ENCODE peak calls at places on chromosomes 5 and 9, in nine cellular contexts. One of them, this sample, is unnamed.

GRCh38 chr9:86352440-86353106 is 1.6 kb downstream of the TUT7 start:
- DNase-seq in suprapubic skin: no peak
- DNase-seq in ovary: no peak
- DNase-seq in keratinocyte: no peak
- DNase-seq in cardiac muscle cell: peak; percentile 36
- DNase-seq in lung: no peak
- DNase-seq in Peyer's patch: no peak
- DNase-seq in lower lobe of right lung: no peak
- DNase-seq in left ventricle myocardium inferior: no peak
- DNase-seq in this sample: no peak

GRCh38 chr5:150350524-150351344 is 6.8 kb upstream of the TCOF1 start:
- DNase-seq in suprapubic skin: no peak
- DNase-seq in Peyer's patch: peak; percentile 69
- DNase-seq in ovary: peak; percentile 76
- DNase-seq in lower lobe of right lung: peak; percentile 81
- DNase-seq in lung: peak; percentile 71
- DNase-seq in keratinocyte: no peak
- DNase-seq in left ventricle myocardium inferior: peak; percentile 63
- DNase-seq in cardiac muscle cell: peak; percentile 75
- DNase-seq in this sample: peak; percentile 58

GRCh38 chr5:28281381-28281780 is 1243.0 kb upstream of the CDH9 start:
- DNase-seq in cardiac muscle cell: peak; percentile 25
- DNase-seq in lung: no peak
- DNase-seq in ovary: no peak
- DNase-seq in lower lobe of right lung: no peak
- DNase-seq in left ventricle myocardium inferior: no peak
- DNase-seq in keratinocyte: no peak
- DNase-seq in Peyer's patch: no peak
- DNase-seq in suprapubic skin: no peak
- DNase-seq in this sample: no peak

GRCh38 chr5:103258368-103258956 is at the start of gene MACIR:
- DNase-seq in keratinocyte: peak; percentile 54
- DNase-seq in ovary: peak; percentile 96
- DNase-seq in lower lobe of right lung: peak; percentile 99
- DNase-seq in suprapubic skin: peak; percentile 97
- DNase-seq in Peyer's patch: peak; percentile 96
- DNase-seq in lung: peak; percentile 97
- DNase-seq in left ventricle myocardium inferior: peak; percentile 98
- DNase-seq in cardiac muscle cell: peak; percentile 99
- DNase-seq in this sample: peak; percentile 97

GRCh38 chr5:83564069-83564749 is 92.7 kb downstream of the VCAN start:
- DNase-seq in cardiac muscle cell: peak; percentile 75
- DNase-seq in lung: no peak
- DNase-seq in Peyer's patch: no peak
- DNase-seq in left ventricle myocardium inferior: no peak
- DNase-seq in keratinocyte: no peak
- DNase-seq in suprapubic skin: no peak
- DNase-seq in lower lobe of right lung: no peak
- DNase-seq in ovary: no peak
- DNase-seq in this sample: no peak

GRCh38 chr9:133627341-133627740 is 8.8 kb upstream of the DBH start:
- DNase-seq in ovary: no peak
- DNase-seq in Peyer's patch: no peak
- DNase-seq in lower lobe of right lung: no peak
- DNase-seq in cardiac muscle cell: no peak
- DNase-seq in keratinocyte: no peak
- DNase-seq in lung: no peak
- DNase-seq in suprapubic skin: no peak
- DNase-seq in left ventricle myocardium inferior: no peak
- DNase-seq in this sample: no peak

GRCh38 chr9:121399883-121400607 is 30.0 kb upstream of the STOM start:
- DNase-seq in keratinocyte: peak; percentile 56
- DNase-seq in lower lobe of right lung: no peak
- DNase-seq in Peyer's patch: no peak
- DNase-seq in suprapubic skin: no peak
- DNase-seq in lung: no peak
- DNase-seq in cardiac muscle cell: peak; percentile 86
- DNase-seq in left ventricle myocardium inferior: no peak
- DNase-seq in ovary: no peak
- DNase-seq in this sample: no peak

GRCh38 chr5:143235423-143235822 is 168.1 kb downstream of the NR3C1 start:
- DNase-seq in Peyer's patch: no peak
- DNase-seq in keratinocyte: peak; percentile 98
- DNase-seq in cardiac muscle cell: peak; percentile 66
- DNase-seq in lower lobe of right lung: no peak
- DNase-seq in left ventricle myocardium inferior: no peak
- DNase-seq in lung: no peak
- DNase-seq in ovary: no peak
- DNase-seq in suprapubic skin: no peak
- DNase-seq in this sample: no peak

GRCh38 chr5:39055760-39056393 is 18.3 kb downstream of the RICTOR start:
- DNase-seq in cardiac muscle cell: no peak
- DNase-seq in suprapubic skin: no peak
- DNase-seq in ovary: no peak
- DNase-seq in lung: no peak
- DNase-seq in lower lobe of right lung: no peak
- DNase-seq in left ventricle myocardium inferior: no peak
- DNase-seq in Peyer's patch: no peak
- DNase-seq in keratinocyte: no peak
- DNase-seq in this sample: no peak

GRCh38 chr5:134445841-134446818 is 34.4 kb upstream of the CDKN2AIPNL start:
- DNase-seq in ovary: no peak
- DNase-seq in left ventricle myocardium inferior: no peak
- DNase-seq in lower lobe of right lung: no peak
- DNase-seq in lung: no peak
- DNase-seq in Peyer's patch: peak; percentile 47
- DNase-seq in cardiac muscle cell: no peak
- DNase-seq in suprapubic skin: no peak
- DNase-seq in keratinocyte: no peak
- DNase-seq in this sample: no peak

GRCh38 chr5:80141147-80141671 is 106.1 kb downstream of the THBS4 start:
- DNase-seq in lower lobe of right lung: peak; percentile 78
- DNase-seq in ovary: peak; percentile 87
- DNase-seq in left ventricle myocardium inferior: peak; percentile 89
- DNase-seq in suprapubic skin: peak; percentile 92
- DNase-seq in Peyer's patch: no peak
- DNase-seq in lung: peak; percentile 63
- DNase-seq in keratinocyte: no peak
- DNase-seq in cardiac muscle cell: peak; percentile 81
- DNase-seq in this sample: peak; percentile 79

GRCh38 chr9:106916491-106917235 is 53.7 kb downstream of the ZNF462 start:
- DNase-seq in left ventricle myocardium inferior: no peak
- DNase-seq in lower lobe of right lung: no peak
- DNase-seq in lung: peak; percentile 57
- DNase-seq in suprapubic skin: no peak
- DNase-seq in keratinocyte: peak; percentile 83
- DNase-seq in Peyer's patch: no peak
- DNase-seq in cardiac muscle cell: peak; percentile 82
- DNase-seq in ovary: peak; percentile 54
- DNase-seq in this sample: peak; percentile 52

GRCh38 chr9:132427015-132427414 is 17.0 kb downstream of the CFAP77 start:
- DNase-seq in ovary: no peak
- DNase-seq in cardiac muscle cell: no peak
- DNase-seq in Peyer's patch: no peak
- DNase-seq in lower lobe of right lung: no peak
- DNase-seq in suprapubic skin: no peak
- DNase-seq in lung: no peak
- DNase-seq in left ventricle myocardium inferior: no peak
- DNase-seq in keratinocyte: no peak
- DNase-seq in this sample: no peak
- H3K27me3 ChIP-seq in ovary: no peaks in the 10 kb centered on the region
- H3K27me3 ChIP-seq in cardiac muscle cell: no peaks in the 10 kb centered on the region
- H3K27me3 ChIP-seq in Peyer's patch: no peaks in the 10 kb centered on the region
- H3K27me3 ChIP-seq in lower lobe of right lung: peaks cover 54% of the 10 kb centered on the region
- H3K27me3 ChIP-seq in suprapubic skin: peaks cover 62% of the 10 kb centered on the region
- H3K27me3 ChIP-seq in lung: no peaks in the 10 kb centered on the region
- H3K27me3 ChIP-seq in left ventricle myocardium inferior: peaks cover 61% of the 10 kb centered on the region
- H3K27me3 ChIP-seq in keratinocyte: peaks cover 39% of the 10 kb centered on the region
- H3K27me3 ChIP-seq in this sample: no peaks in the 10 kb centered on the region

DNA sequence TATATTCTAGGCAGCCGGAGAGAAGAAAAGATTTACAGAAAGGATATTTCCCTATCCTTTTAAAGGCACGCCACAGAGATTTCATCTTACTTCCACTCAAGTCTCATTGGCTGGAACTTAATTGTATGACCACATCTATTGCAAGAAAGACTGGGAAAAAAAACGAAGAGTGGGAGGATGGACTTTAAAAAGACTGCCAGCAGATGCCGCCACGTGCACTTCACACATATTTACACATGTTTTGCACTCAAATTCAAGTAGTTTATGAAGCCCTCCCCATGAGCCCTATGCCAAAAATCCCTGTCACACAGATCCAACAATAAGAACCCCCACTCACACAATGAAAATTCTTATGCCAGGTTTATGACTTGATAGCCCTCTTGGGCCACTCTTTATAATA is 138.5 kb upstream of the TYRP1 start:
- DNase-seq in lower lobe of right lung: no peak
- DNase-seq in cardiac muscle cell: peak; percentile 50
- DNase-seq in left ventricle myocardium inferior: no peak
- DNase-seq in ovary: no peak
- DNase-seq in Peyer's patch: no peak
- DNase-seq in keratinocyte: no peak
- DNase-seq in lung: no peak
- DNase-seq in suprapubic skin: no peak
- DNase-seq in this sample: peak; percentile 22
- TF ChIP-seq CTCF in lower lobe of right lung: no peak
- TF ChIP-seq CTCF in cardiac muscle cell: peak; percentile 31
- TF ChIP-seq CTCF in left ventricle myocardium inferior: peak; percentile 21
- TF ChIP-seq CTCF in ovary: no peak
- TF ChIP-seq CTCF in Peyer's patch: no peak
- TF ChIP-seq CTCF in keratinocyte: no peak
- TF ChIP-seq CTCF in lung: no peak
- TF ChIP-seq CTCF in suprapubic skin: no peak
- TF ChIP-seq CTCF in this sample: peak; percentile 49

GRCh38 chr5:147216552-147217154 is 18.2 kb upstream of the STK32A start:
- DNase-seq in cardiac muscle cell: peak; percentile 30
- DNase-seq in keratinocyte: no peak
- DNase-seq in lung: no peak
- DNase-seq in lower lobe of right lung: no peak
- DNase-seq in suprapubic skin: no peak
- DNase-seq in Peyer's patch: no peak
- DNase-seq in ovary: no peak
- DNase-seq in left ventricle myocardium inferior: no peak
- DNase-seq in this sample: no peak
- H3K27ac ChIP-seq in cardiac muscle cell: no peak overlapping the region
- H3K27ac ChIP-seq in keratinocyte: no peak overlapping the region
- H3K27ac ChIP-seq in lung: no peak overlapping the region
- H3K27ac ChIP-seq in lower lobe of right lung: no peak overlapping the region
- H3K27ac ChIP-seq in suprapubic skin: no peak overlapping the region
- H3K27ac ChIP-seq in Peyer's patch: no peak overlapping the region
- H3K27ac ChIP-seq in ovary: no peak overlapping the region
- H3K27ac ChIP-seq in left ventricle myocardium inferior: no peak overlapping the region
- H3K27ac ChIP-seq in this sample: no peak overlapping the region

DNA sequence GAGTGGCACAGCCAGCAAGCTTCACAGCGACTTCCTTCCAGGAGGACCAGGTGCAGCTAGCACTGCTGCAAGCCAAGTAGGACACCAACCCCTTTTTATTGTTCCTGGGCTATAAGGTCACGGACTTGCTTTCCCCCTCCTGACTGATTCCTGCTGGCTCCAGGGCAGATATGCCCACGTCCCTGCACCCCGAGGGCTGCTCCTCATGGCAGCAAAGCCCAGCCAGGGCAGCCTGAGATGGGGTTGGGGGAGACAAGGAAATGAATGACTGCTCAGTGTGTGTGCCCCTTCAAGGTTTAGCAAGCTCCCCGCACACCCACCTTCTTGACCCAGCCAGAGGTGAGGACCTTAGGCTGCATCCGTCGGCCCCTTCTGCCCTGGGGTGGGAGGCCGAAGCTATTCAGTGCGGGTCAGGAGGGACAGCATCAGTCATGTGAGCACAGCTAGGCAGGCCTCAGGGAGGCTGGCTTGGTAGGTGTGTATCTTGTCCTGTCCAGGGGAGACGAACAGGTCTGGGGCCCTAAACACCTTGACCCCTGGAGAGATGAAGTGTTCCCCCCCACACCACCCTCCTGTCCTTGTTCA is 136.2 kb upstream of the PHYKPL start:
- DNase-seq in suprapubic skin: no peak
- DNase-seq in keratinocyte: no peak
- DNase-seq in cardiac muscle cell: no peak
- DNase-seq in Peyer's patch: no peak
- DNase-seq in ovary: no peak
- DNase-seq in left ventricle myocardium inferior: no peak
- DNase-seq in lower lobe of right lung: no peak
- DNase-seq in lung: no peak
- DNase-seq in this sample: no peak
- H3K27me3 ChIP-seq in suprapubic skin: peaks cover 12% of the 10 kb centered on the region
- H3K27me3 ChIP-seq in keratinocyte: peaks cover 4% of the 10 kb centered on the region
- H3K27me3 ChIP-seq in cardiac muscle cell: no peaks in the 10 kb centered on the region
- H3K27me3 ChIP-seq in Peyer's patch: no peaks in the 10 kb centered on the region
- H3K27me3 ChIP-seq in ovary: no peaks in the 10 kb centered on the region
- H3K27me3 ChIP-seq in left ventricle myocardium inferior: peaks cover 33% of the 10 kb centered on the region
- H3K27me3 ChIP-seq in lower lobe of right lung: peaks cover 5% of the 10 kb centered on the region
- H3K27me3 ChIP-seq in lung: no peaks in the 10 kb centered on the region
- H3K27me3 ChIP-seq in this sample: peaks cover 3% of the 10 kb centered on the region

GRCh38 chr9:26261503-26262330 is 583.5 kb upstream of the TUSC1 start:
- DNase-seq in lower lobe of right lung: no peak
- DNase-seq in left ventricle myocardium inferior: no peak
- DNase-seq in suprapubic skin: no peak
- DNase-seq in lung: no peak
- DNase-seq in cardiac muscle cell: peak; percentile 73
- DNase-seq in Peyer's patch: no peak
- DNase-seq in ovary: no peak
- DNase-seq in keratinocyte: no peak
- DNase-seq in this sample: no peak

GRCh38 chr9:26264709-26265601 is 586.7 kb upstream of the TUSC1 start:
- DNase-seq in suprapubic skin: no peak
- DNase-seq in left ventricle myocardium inferior: no peak
- DNase-seq in cardiac muscle cell: peak; percentile 59
- DNase-seq in lung: no peak
- DNase-seq in lower lobe of right lung: no peak
- DNase-seq in ovary: no peak
- DNase-seq in Peyer's patch: no peak
- DNase-seq in keratinocyte: peak; percentile 54
- DNase-seq in this sample: no peak

GRCh38 chr9:26263451-26263850 is 585.2 kb upstream of the TUSC1 start:
- DNase-seq in suprapubic skin: no peak
- DNase-seq in lung: no peak
- DNase-seq in left ventricle myocardium inferior: no peak
- DNase-seq in lower lobe of right lung: no peak
- DNase-seq in keratinocyte: no peak
- DNase-seq in Peyer's patch: no peak
- DNase-seq in ovary: no peak
- DNase-seq in cardiac muscle cell: no peak
- DNase-seq in this sample: no peak

GRCh38 chr9:26262431-26262830 is 584.2 kb upstream of the TUSC1 start:
- DNase-seq in lower lobe of right lung: no peak
- DNase-seq in Peyer's patch: no peak
- DNase-seq in cardiac muscle cell: no peak
- DNase-seq in keratinocyte: no peak
- DNase-seq in left ventricle myocardium inferior: no peak
- DNase-seq in lung: no peak
- DNase-seq in ovary: no peak
- DNase-seq in suprapubic skin: no peak
- DNase-seq in this sample: no peak

GRCh38 chr9:26266111-26266791 is 588.0 kb upstream of the TUSC1 start:
- DNase-seq in suprapubic skin: no peak
- DNase-seq in lung: no peak
- DNase-seq in ovary: no peak
- DNase-seq in Peyer's patch: no peak
- DNase-seq in cardiac muscle cell: no peak
- DNase-seq in keratinocyte: no peak
- DNase-seq in left ventricle myocardium inferior: no peak
- DNase-seq in lower lobe of right lung: no peak
- DNase-seq in this sample: no peak
- TF ChIP-seq CTCF in suprapubic skin: no peak
- TF ChIP-seq CTCF in lung: no peak
- TF ChIP-seq CTCF in ovary: no peak
- TF ChIP-seq CTCF in Peyer's patch: no peak
- TF ChIP-seq CTCF in cardiac muscle cell: no peak
- TF ChIP-seq CTCF in keratinocyte: no peak
- TF ChIP-seq CTCF in left ventricle myocardium inferior: no peak
- TF ChIP-seq CTCF in lower lobe of right lung: no peak
- TF ChIP-seq CTCF in this sample: no peak